ENCODE peak calls at places on chromosome 12, in four cellular contexts. J, S, L and V are unnamed samples.

GRCh38 chr12:118060301-118061010 is 523 bp downstream of the WSB2 start:
- DNase-seq in J (peak), S (peak), L (peak), V (no peak)

GRCh38 chr12:113261847-113262470 is 40.7 kb downstream of the TPCN1 start:
- DNase-seq in J (no peak), S (peak), L (no peak), V (no peak)

GRCh38 chr12:128802756-128803155 is 21.0 kb downstream of the SLC15A4 start:
- DNase-seq in J (no peak), S (no peak), L (no peak), V (no peak)

GRCh38 chr12:87985069-87985675 is 44.0 kb downstream of the C12orf50 start:
- DNase-seq in J (no peak), S (no peak), L (no peak), V (no peak)

GRCh38 chr12:56387152-56387551 is 24.5 kb upstream of the APOF start:
- DNase-seq in J (no peak), S (peak), L (no peak), V (no peak)

GRCh38 chr12:109606261-109607028 is 32.9 kb downstream of the MVK start:
- DNase-seq in J (no peak), S (no peak), L (no peak), V (peak)

GRCh38 chr12:75661927-75662326 is 150.5 kb upstream of the KRR1 start:
- DNase-seq in J (peak), S (no peak), L (no peak), V (no peak)

GRCh38 chr12:57990241-57990883 is 49.0 kb downstream of the ATP23 start:
- DNase-seq in J (no peak), S (no peak), L (no peak), V (no peak)

GRCh38 chr12:45216297-45216982 is 545 bp downstream of the ANO6 start:
- DNase-seq in J (peak), S (peak), L (peak), V (peak)

GRCh38 chr12:104219908-104220404 is 4.4 kb downstream of the TXNRD1 start:
- DNase-seq in J (peak), S (peak), L (peak), V (peak)

GRCh38 chr12:113157218-113157859 is 7.8 kb downstream of the CFAP73 start:
- DNase-seq in J (no peak), S (no peak), L (no peak), V (no peak)

GRCh38 chr12:101174576-101174975 is 35.5 kb downstream of the SLC5A8 start:
- DNase-seq in J (no peak), S (no peak), L (no peak), V (no peak)

GRCh38 chr12:1523558-1524050 is 70.8 kb downstream of the FBXL14 start:
- DNase-seq in J (no peak), S (no peak), L (no peak), V (no peak)

GRCh38 chr12:131990066-131990979 is 40.6 kb downstream of the EP400 start:
- DNase-seq in J (no peak), S (no peak), L (no peak), V (no peak)

GRCh38 chr12:19971396-19971802 is 396.9 kb upstream of the PDE3A start:
- DNase-seq in J (no peak), S (no peak), L (peak), V (peak)

GRCh38 chr12:109910969-109911348 is 10.9 kb downstream of the TCHP start:
- DNase-seq in J (no peak), S (peak), L (peak), V (peak)

GRCh38 chr12:120909633-120910318 is 5.6 kb upstream of the SPPL3 start:
- DNase-seq in J (no peak), S (no peak), L (no peak), V (no peak)

GRCh38 chr12:121875582-121875981 is 13.0 kb upstream of the PSMD9 start:
- DNase-seq in J (no peak), S (no peak), L (no peak), V (no peak)

GRCh38 chr12:17571047-17571446 is 518.9 kb downstream of the RERGL start:
- DNase-seq in J (no peak), S (no peak), L (no peak), V (no peak)

GRCh38 chr12:52814710-52815155 is 817 bp upstream of the KRT4 start:
- DNase-seq in J (no peak), S (no peak), L (no peak), V (no peak)

GRCh38 chr12:82184844-82185243 is 173.3 kb downstream of the CCDC59 start:
- DNase-seq in J (no peak), S (no peak), L (no peak), V (no peak)

GRCh38 chr12:31728289-31728916 is 418 bp downstream of the AMN1 start:
- DNase-seq in J (no peak), S (no peak), L (peak), V (no peak)

GRCh38 chr12:75236206-75236605 is 26.6 kb upstream of the KCNC2 start:
- DNase-seq in J (no peak), S (no peak), L (no peak), V (no peak)

GRCh38 chr12:85874064-85874463 is at the start of gene NTS:
- DNase-seq in J (no peak), S (peak), L (no peak), V (no peak)

GRCh38 chr12:110050927-110051326 is 2.6 kb upstream of the C12orf76 start:
- DNase-seq in J (no peak), S (no peak), L (no peak), V (no peak)

GRCh38 chr12:75943730-75944096 is 87.9 kb downstream of the PHLDA1 start:
- DNase-seq in J (no peak), S (peak), L (no peak), V (peak)

GRCh38 chr12:103909811-103910210 is 20.4 kb upstream of the HSP90B1 start:
- DNase-seq in J (no peak), S (no peak), L (no peak), V (no peak)

GRCh38 chr12:10301103-10301502 is 6.6 kb upstream of the KLRD1 start:
- DNase-seq in J (no peak), S (no peak), L (no peak), V (no peak)

GRCh38 chr12:41254004-41254403 is 65.9 kb downstream of the PDZRN4 start:
- DNase-seq in J (no peak), S (no peak), L (no peak), V (no peak)

GRCh38 chr12:131454418-131455217 is 256.3 kb upstream of the SFSWAP start:
- DNase-seq in J (no peak), S (peak), L (peak), V (peak)

GRCh38 chr12:52615208-52615868 is 3.0 kb downstream of the KRT73 start:
- DNase-seq in J (no peak), S (peak), L (no peak), V (no peak)

GRCh38 chr12:43349863-43350262 is 202.1 kb downstream of the ADAMTS20 start:
- DNase-seq in J (peak), S (peak), L (no peak), V (no peak)

GRCh38 chr12:8493084-8493483 is 20.2 kb upstream of the CLEC4D start:
- DNase-seq in J (no peak), S (peak), L (no peak), V (no peak)

GRCh38 chr12:119369907-119370546 is 35.5 kb downstream of the CCDC60 start:
- DNase-seq in J (no peak), S (no peak), L (no peak), V (no peak)

GRCh38 chr12:113242018-113242418 is 20.8 kb downstream of the TPCN1 start:
- DNase-seq in J (no peak), S (peak), L (no peak), V (no peak)

GRCh38 chr12:94207467-94208432 is 59.4 kb downstream of the PLXNC1 start:
- DNase-seq in J (no peak), S (no peak), L (no peak), V (no peak)

GRCh38 chr12:101018540-101018939 is 191.5 kb downstream of the SLC5A8 start:
- DNase-seq in J (peak), S (no peak), L (peak), V (peak)

GRCh38 chr12:98406378-98406777 is 109.0 kb upstream of the TMPO start:
- DNase-seq in J (no peak), S (no peak), L (no peak), V (no peak)

DNA sequence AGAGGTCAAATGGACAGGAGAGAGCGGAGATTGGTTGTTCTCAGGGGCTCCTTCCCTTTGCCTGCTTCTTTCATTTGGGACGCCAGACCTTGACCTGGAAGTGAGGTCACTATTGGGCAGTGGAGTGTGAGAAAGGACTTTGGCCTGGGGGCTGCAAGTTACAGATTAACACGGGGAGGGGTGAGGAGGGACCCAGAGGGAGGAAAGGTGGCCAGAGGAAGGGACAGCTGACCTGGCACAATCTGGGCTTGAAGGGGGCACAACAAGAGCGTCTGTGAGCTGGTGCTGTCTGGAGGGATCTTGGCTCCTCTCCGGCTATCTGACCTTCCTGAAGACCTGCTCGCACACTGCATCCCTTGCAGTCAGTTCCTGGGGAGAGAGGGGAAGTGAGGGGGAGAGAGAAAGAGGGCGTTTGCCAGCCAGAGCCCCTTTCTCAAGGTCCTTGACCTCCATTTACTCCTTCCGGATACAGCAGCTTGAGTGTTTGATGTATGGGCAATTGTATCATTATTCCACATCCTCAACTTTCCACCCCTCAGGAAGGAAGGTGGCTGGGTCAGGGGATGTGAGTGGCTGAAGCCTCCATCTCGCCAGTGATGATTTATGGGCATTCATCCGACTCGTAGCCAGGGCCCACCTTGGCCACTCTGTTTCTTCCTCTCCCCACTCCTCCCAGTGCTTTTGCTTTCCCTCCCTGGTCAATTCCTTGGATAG is 4.7 kb downstream of the RBP5 start:
- DNase-seq in J (peak), S (no peak), L (no peak), V (peak)
- TF ChIP-seq MYC in J (no peak), S (no peak), L (no peak), V (peak)

GRCh38 chr12:5258498-5258897 is 173.4 kb upstream of the NTF3 start:
- DNase-seq in J (no peak), S (no peak), L (no peak), V (no peak)
- TF ChIP-seq MYC in J (no peak), S (no peak), L (no peak), V (no peak)

GRCh38 chr12:65362231-65362630 is 83.7 kb downstream of the MSRB3 start:
- DNase-seq in J (no peak), S (no peak), L (no peak), V (no peak)
- TF ChIP-seq MYC in J (no peak), S (no peak), L (no peak), V (no peak)

DNA sequence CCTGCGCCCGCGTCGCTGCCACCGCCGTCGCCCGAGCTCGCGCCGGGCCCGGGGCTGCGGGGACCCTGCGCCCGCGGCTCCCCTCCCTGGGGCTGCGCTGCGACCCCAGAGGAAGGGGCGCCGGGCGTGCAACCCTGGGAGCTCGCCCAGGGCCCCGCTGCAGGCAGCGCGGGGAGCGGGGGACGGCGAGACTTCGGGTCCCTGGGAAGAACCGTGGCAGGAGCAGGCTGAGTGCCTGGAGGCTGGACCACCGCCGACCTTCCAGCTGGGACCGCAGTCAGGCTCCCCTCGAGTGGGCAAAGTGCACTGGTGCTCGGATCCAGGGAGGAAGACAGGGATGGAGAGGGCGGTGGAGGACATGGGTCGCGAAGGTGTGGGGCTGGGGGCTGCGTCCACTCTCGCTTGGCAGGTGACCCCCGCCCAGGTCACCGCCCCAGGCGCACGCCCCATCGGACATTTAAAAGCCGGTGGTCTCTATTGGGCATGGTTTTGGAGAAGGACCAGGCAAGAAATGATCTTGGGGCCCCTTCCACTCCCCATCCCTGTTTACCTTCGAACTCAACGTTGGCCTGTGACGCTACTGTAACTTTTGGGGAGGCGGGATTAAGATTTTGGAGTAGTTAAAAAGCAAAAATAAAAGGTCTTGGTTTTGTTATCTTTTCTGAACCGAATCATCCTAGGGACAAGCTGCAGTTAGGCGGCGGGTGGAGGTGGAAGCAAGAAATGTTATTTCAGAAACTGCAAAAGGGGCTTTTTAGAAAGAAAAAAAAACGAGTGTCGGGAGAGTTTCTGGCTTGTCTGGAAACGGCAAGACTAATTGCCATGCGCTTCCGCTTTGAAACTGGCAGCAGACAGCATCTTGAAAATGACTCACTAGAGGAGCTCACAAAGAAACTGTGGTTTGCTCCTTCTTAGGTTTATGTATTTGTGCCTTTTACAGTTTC is 998 bp downstream of the ELK3 start:
- DNase-seq in J (peak), S (peak), L (peak), V (no peak)
- TF ChIP-seq MYC in J (no peak), S (peak), L (no peak), V (peak)

DNA sequence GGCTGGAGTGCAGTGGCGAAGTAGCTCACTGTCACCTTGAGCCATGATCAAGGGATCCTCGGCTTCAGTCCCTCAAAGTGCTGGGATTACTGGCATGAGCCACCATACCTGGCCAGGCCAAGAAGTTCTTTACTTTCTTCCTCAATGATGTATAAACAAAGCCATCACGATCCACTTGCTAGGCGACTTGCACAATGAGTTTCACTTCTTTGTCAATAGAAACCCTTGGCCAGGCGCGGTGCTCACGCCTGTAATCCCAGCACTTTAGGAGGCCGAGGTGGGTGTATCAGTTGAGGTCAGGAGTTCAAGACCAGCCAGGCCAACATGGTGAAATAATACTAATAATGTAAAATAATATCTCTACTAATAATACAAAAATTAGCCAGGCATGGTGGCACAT is 14.4 kb upstream of the SPSB2 start:
- DNase-seq in J (no peak), S (no peak), L (no peak), V (no peak)
- TF ChIP-seq MYC in J (no peak), S (no peak), L (no peak), V (no peak)